ENCODE peak calls at places on chromosomes 6 and 20, in five cellular contexts. I is A549, B is prostate gland, Q is adrenal gland, L is SJCRH30. N is an unnamed sample. For H3K4me1, the result is how much of the 10 kb centered on the place peaks cover.

GRCh38 chr20:1467355-1468116 is 887 bp upstream of the NSFL1C start:
- DNase-seq in I (no peak), B (no peak), Q (peak), L (no peak), N (no peak)

GRCh38 chr6:138971601-138972000 is 16.5 kb downstream of the REPS1 start:
- DNase-seq in I (no peak), B (no peak), Q (no peak), L (peak), N (no peak)

GRCh38 chr6:39956951-39957350 is 22.7 kb upstream of the MOCS1 start:
- DNase-seq in I (no peak), B (no peak), Q (no peak), L (no peak), N (no peak)

GRCh38 chr6:45073771-45074170 is 254.4 kb upstream of the RUNX2 start:
- DNase-seq in I (no peak), B (no peak), Q (no peak), L (no peak), N (no peak)

GRCh38 chr20:51287628-51288413 is 254.7 kb downstream of the NFATC2 start:
- DNase-seq in I (no peak), B (no peak), Q (no peak), L (peak), N (no peak)

GRCh38 chr6:170211404-170212025 is 79.4 kb downstream of the DLL1 start:
- DNase-seq in I (no peak), B (peak), Q (no peak), L (no peak), N (peak)

GRCh38 chr20:9203081-9203447 is 134.2 kb downstream of the PLCB4 start:
- DNase-seq in I (no peak), B (no peak), Q (no peak), L (no peak), N (no peak)

GRCh38 chr6:111922454-111923297 is 49.4 kb upstream of the FYN start:
- DNase-seq in I (no peak), B (no peak), Q (no peak), L (no peak), N (no peak)

GRCh38 chr6:159691133-159691962 is 1.7 kb downstream of the SOD2 start:
- DNase-seq in I (peak), B (peak), Q (no peak), L (peak), N (no peak)

GRCh38 chr6:122012576-122012975 is 386.9 kb upstream of the HSF2 start:
- DNase-seq in I (no peak), B (no peak), Q (no peak), L (no peak), N (no peak)

GRCh38 chr6:3233321-3233720 is 5.9 kb upstream of the TUBB2B start:
- DNase-seq in I (no peak), B (no peak), Q (no peak), L (no peak), N (no peak)

GRCh38 chr6:148166339-148166949 is 176.2 kb upstream of the SASH1 start:
- DNase-seq in I (peak), B (peak), Q (no peak), L (peak), N (no peak)

GRCh38 chr20:42754713-42755112 is 435.0 kb downstream of the PTPRT start:
- DNase-seq in I (no peak), B (peak), Q (no peak), L (no peak), N (peak)

GRCh38 chr6:139485742-139486475 is 111.5 kb upstream of the CITED2 start:
- DNase-seq in I (no peak), B (peak), Q (peak), L (no peak), N (no peak)

GRCh38 chr6:36590237-36590636 is 3.9 kb upstream of the SRSF3 start:
- DNase-seq in I (no peak), B (no peak), Q (peak), L (peak), N (no peak)

GRCh38 chr6:12229332-12229731 is 60.8 kb upstream of the EDN1 start:
- DNase-seq in I (no peak), B (no peak), Q (no peak), L (no peak), N (no peak)

GRCh38 chr6:167779993-167780655 is 46.6 kb upstream of the AFDN start:
- DNase-seq in I (no peak), B (no peak), Q (no peak), L (no peak), N (no peak)

GRCh38 chr6:130796313-130796905 is 30.8 kb upstream of the SMLR1 start:
- DNase-seq in I (no peak), B (peak), Q (peak), L (peak), N (no peak)

GRCh38 chr6:132009175-132009574 is 58.0 kb upstream of the CCN2 start:
- DNase-seq in I (no peak), B (no peak), Q (no peak), L (no peak), N (no peak)

GRCh38 chr20:53623454-53624206 is 30.0 kb upstream of the ZNF217 start:
- DNase-seq in I (peak), B (peak), Q (peak), L (peak), N (no peak)

GRCh38 chr6:128598561-128598960 is 78.2 kb upstream of the PTPRK start:
- DNase-seq in I (no peak), B (no peak), Q (no peak), L (no peak), N (no peak)

GRCh38 chr6:119241124-119241491 is 108.5 kb downstream of the MAN1A1 start:
- DNase-seq in I (no peak), B (no peak), Q (peak), L (peak), N (no peak)

GRCh38 chr6:170227521-170227983 is 63.3 kb downstream of the DLL1 start:
- DNase-seq in I (no peak), B (no peak), Q (no peak), L (no peak), N (peak)

GRCh38 chr6:16681260-16681873 is 79.9 kb downstream of the ATXN1 start:
- DNase-seq in I (peak), B (no peak), Q (no peak), L (no peak), N (no peak)

GRCh38 chr20:62602550-62602949 is 39.8 kb upstream of the SLCO4A1 start:
- DNase-seq in I (no peak), B (peak), Q (no peak), L (no peak), N (peak)

GRCh38 chr20:52001999-52002666 is 189.4 kb downstream of the ZFP64 start:
- DNase-seq in I (peak), B (no peak), Q (no peak), L (peak), N (no peak)

GRCh38 chr20:54013397-54013941 is 56.9 kb downstream of the BCAS1 start:
- DNase-seq in I (no peak), B (no peak), Q (no peak), L (peak), N (no peak)

GRCh38 chr6:122014961-122015360 is 384.5 kb upstream of the HSF2 start:
- DNase-seq in I (no peak), B (no peak), Q (no peak), L (no peak), N (no peak)

GRCh38 chr6:12014027-12014872 is 2.1 kb downstream of the HIVEP1 start:
- DNase-seq in I (no peak), B (no peak), Q (peak), L (no peak), N (no peak)

GRCh38 chr6:111011360-111012142 is 29.7 kb downstream of the RPF2 start:
- DNase-seq in I (peak), B (no peak), Q (no peak), L (peak), N (no peak)

GRCh38 chr20:43666376-43667328 is at the start of gene MYBL2:
- DNase-seq in I (peak), B (no peak), Q (peak), L (peak), N (peak)

GRCh38 chr6:36851149-36851614 is 11.9 kb upstream of the CPNE5 start:
- DNase-seq in I (peak), B (peak), Q (peak), L (peak), N (no peak)

GRCh38 chr6:17429381-17430061 is 36.1 kb downstream of the CAP2 start:
- DNase-seq in I (no peak), B (no peak), Q (no peak), L (peak), N (no peak)

GRCh38 chr6:10416863-10417641 is 2.2 kb upstream of the TFAP2A start:
- DNase-seq in I (no peak), B (no peak), Q (no peak), L (no peak), N (peak)

GRCh38 chr6:38177885-38178583 is 358.5 kb downstream of the ZFAND3 start:
- DNase-seq in I (no peak), B (no peak), Q (no peak), L (no peak), N (no peak)

GRCh38 chr6:46421239-46421638 is 70.0 kb downstream of the RCAN2 start:
- DNase-seq in I (no peak), B (no peak), Q (no peak), L (no peak), N (no peak)

GRCh38 chr6:88982720-88983119 is 19.3 kb upstream of the RNGTT start:
- DNase-seq in I (peak), B (peak), Q (peak), L (peak), N (no peak)

GRCh38 chr6:52598123-52598823 is 21.4 kb upstream of the TRAM2 start:
- DNase-seq in I (peak), B (peak), Q (peak), L (peak), N (no peak)

GRCh38 chr6:87731818-87732661 is 30.0 kb upstream of the AKIRIN2 start:
- DNase-seq in I (peak), B (peak), Q (peak), L (peak), N (peak)
- H3K4me3 ChIP-seq in I (no peak), B (no peak), Q (no peak), L (no peak), N (no peak)

GRCh38 chr6:43093361-43094289 is 17.5 kb downstream of the PTK7 start:
- DNase-seq in I (no peak), B (no peak), Q (peak), L (no peak), N (no peak)
- H3K4me1 ChIP-seq in I (under half), B (under half), Q (under half), L (under half), N (under half)

DNA sequence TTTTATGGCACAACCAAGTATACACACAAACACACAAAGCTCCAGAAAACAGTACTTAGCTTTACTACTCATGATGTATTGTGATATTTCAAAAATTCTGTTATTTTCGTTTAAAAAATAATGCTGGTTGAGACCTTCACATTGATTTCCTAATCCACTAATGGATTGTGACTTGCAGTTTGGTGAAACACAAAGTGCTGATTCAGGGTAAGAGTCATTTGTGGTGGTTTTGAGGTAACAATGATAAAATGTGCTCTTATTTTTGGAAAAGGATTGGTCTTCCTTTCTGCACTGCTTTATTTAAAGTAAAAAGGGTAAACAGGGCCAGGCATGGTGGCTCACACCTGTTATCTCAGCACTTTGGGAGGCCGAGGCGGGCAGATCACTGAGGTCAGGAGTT is 1.9 kb downstream of the AAR2 start:
- DNase-seq in I (no peak), B (no peak), Q (no peak), L (no peak), N (no peak)
- H3K4me3 ChIP-seq in I (no peak), B (no peak), Q (no peak), L (no peak), N (no peak)

DNA sequence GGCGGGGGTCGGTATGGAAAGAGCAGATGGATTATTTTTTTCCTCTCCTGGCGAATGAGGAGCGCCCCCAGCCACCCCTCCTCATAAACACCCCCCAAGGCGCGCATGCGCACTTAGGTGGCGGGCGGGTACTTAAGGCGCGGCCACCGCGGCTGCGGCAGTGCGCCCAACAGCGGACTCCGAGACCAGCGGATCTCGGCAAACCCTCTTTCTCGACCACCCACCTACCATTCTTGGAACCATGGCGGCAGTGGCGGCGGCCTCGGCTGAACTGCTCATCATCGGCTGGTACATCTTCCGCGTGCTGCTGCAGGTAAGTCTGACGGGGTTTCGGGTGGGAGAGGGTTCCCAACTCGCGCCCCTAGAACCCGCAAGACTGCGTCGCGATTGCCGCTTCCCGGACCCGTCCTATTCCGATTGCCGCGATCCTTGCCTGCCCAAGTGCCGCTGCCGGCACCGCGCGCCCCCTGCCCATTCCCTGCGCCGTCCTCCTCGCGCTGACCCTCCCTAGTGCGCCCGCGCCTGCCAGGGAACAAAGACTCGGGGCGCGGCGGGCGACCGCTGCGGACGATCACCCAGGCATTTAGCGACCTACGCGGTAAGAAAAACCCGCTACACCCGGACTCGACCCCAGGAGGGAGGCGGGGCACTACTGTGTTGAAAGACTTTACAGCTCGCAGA is at the start of gene NNAT:
- DNase-seq in I (no peak), B (no peak), Q (no peak), L (no peak), N (no peak)
- H3K4me1 ChIP-seq in I (under half), B (under half), Q (under half), L (half or more), N (half or more)

GRCh38 chr6:43299338-43300293 is 1.6 kb downstream of the SLC22A7 start:
- DNase-seq in I (no peak), B (no peak), Q (no peak), L (peak), N (no peak)

GRCh38 chr6:43294536-43294935 is 3.5 kb upstream of the SLC22A7 start:
- DNase-seq in I (no peak), B (no peak), Q (no peak), L (no peak), N (no peak)

GRCh38 chr6:43298565-43299337 is 691 bp downstream of the SLC22A7 start:
- DNase-seq in I (no peak), B (no peak), Q (no peak), L (no peak), N (no peak)

GRCh38 chr6:43296780-43297494 is 1.1 kb upstream of the SLC22A7 start:
- DNase-seq in I (no peak), B (no peak), Q (no peak), L (no peak), N (no peak)

DNA sequence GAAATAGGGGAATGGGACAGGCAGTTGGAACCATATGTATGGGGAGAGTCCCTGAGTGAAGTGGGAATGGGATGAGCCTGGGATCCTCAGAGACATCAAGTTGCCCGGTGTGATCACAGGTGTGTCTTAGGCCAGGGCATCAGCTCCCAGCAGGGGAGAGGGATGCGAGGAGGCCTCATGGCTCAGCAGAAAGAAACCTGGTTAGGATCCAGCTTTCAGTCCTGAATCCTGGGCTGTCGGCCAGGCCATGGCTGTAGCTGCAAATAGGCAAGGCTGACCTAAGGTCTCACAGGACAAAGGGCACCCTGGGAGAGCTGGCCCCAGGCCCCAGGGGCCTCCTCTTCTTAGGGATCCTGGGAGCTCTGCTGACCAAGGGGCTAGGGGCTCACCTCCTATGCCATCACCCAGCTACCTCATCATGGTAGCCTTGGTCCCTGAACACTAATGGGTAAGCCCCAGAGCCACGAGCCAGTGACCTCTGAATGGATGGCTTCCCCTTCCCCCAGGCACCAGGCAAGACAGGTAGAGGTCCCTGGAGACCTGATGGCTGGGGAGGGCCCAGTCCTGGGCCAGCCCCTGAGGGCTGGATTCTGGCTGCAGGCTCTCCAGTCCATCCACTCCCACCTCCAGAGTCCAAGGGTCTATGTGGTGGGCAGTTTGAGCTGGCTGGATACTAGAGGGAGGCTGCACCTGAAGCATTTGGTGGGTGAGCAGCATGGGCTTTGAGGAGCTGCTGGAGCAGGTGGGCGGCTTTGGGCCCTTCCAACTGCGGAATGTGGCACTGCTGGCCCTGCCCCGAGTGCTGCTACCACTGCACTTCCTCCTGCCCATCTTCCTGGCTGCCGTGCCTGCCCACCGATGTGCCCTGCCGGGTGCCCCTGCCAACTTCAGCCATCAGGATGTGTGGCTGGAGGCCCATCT is at the start of gene SLC22A7:
- DNase-seq in I (no peak), B (no peak), Q (peak), L (no peak), N (no peak)
- H3K4me3 ChIP-seq in I (no peak), B (no peak), Q (no peak), L (no peak), N (no peak)

GRCh38 chr20:31606678-31606927 is 1.5 kb downstream of the ID1 start:
- DNase-seq in I (no peak), B (no peak), Q (no peak), L (no peak), N (no peak)

GRCh38 chr20:31607640-31608255 is 2.7 kb downstream of the ID1 start:
- DNase-seq in I (peak), B (no peak), Q (no peak), L (no peak), N (peak)

GRCh38 chr20:31606928-31607639 is 2.0 kb downstream of the ID1 start:
- DNase-seq in I (peak), B (peak), Q (no peak), L (peak), N (peak)

GRCh38 chr20:31605902-31606677 is 1.0 kb downstream of the ID1 start:
- DNase-seq in I (no peak), B (peak), Q (peak), L (peak), N (peak)

GRCh38 chr20:31608256-31608980 is 3.3 kb downstream of the ID1 start:
- DNase-seq in I (peak), B (peak), Q (peak), L (peak), N (peak)
- H3K4me1 ChIP-seq in I (half or more), B (under half), Q (under half), L (under half), N (under half)

DNA sequence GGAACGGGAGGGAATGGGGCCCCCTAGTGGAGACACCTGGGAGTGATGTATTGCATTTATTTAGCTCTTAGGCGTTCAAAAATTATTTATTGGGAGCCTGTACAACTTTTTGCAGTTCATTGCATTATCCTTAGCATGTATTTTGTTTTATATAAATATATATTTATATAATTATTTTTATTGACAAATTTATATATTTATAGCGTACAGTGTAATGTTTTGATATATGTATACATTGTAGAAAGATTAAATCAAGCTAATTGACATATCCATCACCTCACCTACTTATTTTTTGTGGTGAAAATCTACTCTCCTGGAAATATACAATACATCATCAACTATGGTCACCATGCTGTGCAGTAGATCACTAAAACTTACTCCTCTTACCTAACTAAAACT is 975 bp downstream of the SIRT5 start:
- DNase-seq in I (no peak), B (no peak), Q (no peak), L (no peak), N (no peak)
- H3K4me3 ChIP-seq in I (peak), B (peak), Q (peak), L (peak), N (peak)

GRCh38 chr6:104640761-104641160 is 219.0 kb downstream of the HACE1 start:
- DNase-seq in I (no peak), B (no peak), Q (no peak), L (no peak), N (no peak)

GRCh38 chr6:104642871-104643270 is 216.8 kb downstream of the HACE1 start:
- DNase-seq in I (no peak), B (no peak), Q (no peak), L (no peak), N (no peak)

GRCh38 chr6:104638841-104639290 is 220.9 kb downstream of the HACE1 start:
- DNase-seq in I (no peak), B (no peak), Q (peak), L (no peak), N (no peak)

GRCh38 chr6:104639671-104640070 is 220.0 kb downstream of the HACE1 start:
- DNase-seq in I (no peak), B (no peak), Q (no peak), L (no peak), N (no peak)

DNA sequence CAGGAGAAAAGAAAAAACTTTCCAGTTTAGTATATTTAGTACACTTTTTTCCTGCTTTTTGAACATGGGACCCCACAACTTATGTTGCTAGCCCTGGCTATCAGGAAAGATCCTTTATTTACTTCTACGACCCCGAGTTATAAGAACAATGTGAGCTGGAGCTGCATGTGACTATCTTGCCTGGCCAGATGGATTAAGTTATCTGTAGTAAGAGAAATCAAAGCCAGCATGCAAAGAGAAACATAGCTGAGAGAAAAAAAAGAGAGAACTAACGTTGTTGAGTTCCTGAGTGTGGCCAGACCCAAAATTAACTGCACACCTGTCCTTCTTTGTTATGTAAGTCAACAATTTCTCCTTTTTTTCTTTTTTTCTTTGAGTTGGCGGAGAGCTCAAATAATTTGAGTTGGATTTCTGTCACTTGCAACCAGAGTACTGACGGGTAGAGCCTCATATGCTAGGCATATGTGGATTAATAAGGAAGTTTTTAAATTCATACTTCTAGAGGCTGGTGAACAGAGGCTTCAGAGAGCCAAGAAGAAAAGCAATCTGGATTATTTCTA is 219.5 kb downstream of the HACE1 start:
- DNase-seq in I (no peak), B (no peak), Q (no peak), L (no peak), N (no peak)
- H3K4me1 ChIP-seq in I (under half), B (under half), Q (under half), L (under half), N (under half)